ENCODE peak calls at places on chromosome 2, in seven cellular contexts. One of them, this sample, is unnamed.

GRCh38 chr2:127360242-127360641 is 27.5 kb downstream of the MAP3K2 start:
- DNase-seq in T47D: no peak
- DNase-seq in HCT116: no peak
- DNase-seq in K562: no peak
- DNase-seq in GM12878: no peak
- DNase-seq in HepG2: no peak
- DNase-seq in H1: no peak
- DNase-seq in this sample: no peak

GRCh38 chr2:151984424-151984823 is 114.4 kb downstream of the CACNB4 start:
- DNase-seq in T47D: no peak
- DNase-seq in HCT116: no peak
- DNase-seq in K562: no peak
- DNase-seq in GM12878: no peak
- DNase-seq in HepG2: no peak
- DNase-seq in H1: no peak
- DNase-seq in this sample: no peak

GRCh38 chr2:55431982-55432627 is 12.4 kb upstream of the CCDC88A start:
- DNase-seq in T47D: no peak
- DNase-seq in HCT116: peak; percentile 29
- DNase-seq in K562: no peak
- DNase-seq in GM12878: no peak
- DNase-seq in HepG2: peak; percentile 32
- DNase-seq in H1: no peak
- DNase-seq in this sample: peak; percentile 39

GRCh38 chr2:225173909-225174308 is 131.6 kb upstream of the DOCK10 start:
- DNase-seq in T47D: no peak
- DNase-seq in HCT116: no peak
- DNase-seq in K562: no peak
- DNase-seq in GM12878: no peak
- DNase-seq in HepG2: no peak
- DNase-seq in H1: no peak
- DNase-seq in this sample: no peak

GRCh38 chr2:201964631-201965206 is 68.9 kb upstream of the FZD7 start:
- DNase-seq in T47D: no peak
- DNase-seq in HCT116: no peak
- DNase-seq in K562: no peak
- DNase-seq in GM12878: no peak
- DNase-seq in HepG2: no peak
- DNase-seq in H1: no peak
- DNase-seq in this sample: no peak

GRCh38 chr2:39513641-39514094 is 76.6 kb upstream of the MAP4K3 start:
- DNase-seq in T47D: no peak
- DNase-seq in HCT116: peak; percentile 32
- DNase-seq in K562: peak; percentile 69
- DNase-seq in GM12878: peak; percentile 51
- DNase-seq in HepG2: peak; percentile 83
- DNase-seq in H1: no peak
- DNase-seq in this sample: peak; percentile 57

GRCh38 chr2:149994057-149994728 is 406.6 kb upstream of the MMADHC start:
- DNase-seq in T47D: no peak
- DNase-seq in HCT116: peak; percentile 73
- DNase-seq in K562: no peak
- DNase-seq in GM12878: no peak
- DNase-seq in HepG2: peak; percentile 12
- DNase-seq in H1: no peak
- DNase-seq in this sample: no peak

GRCh38 chr2:160908157-160908556 is 252.1 kb upstream of the TANK start:
- DNase-seq in T47D: no peak
- DNase-seq in HCT116: no peak
- DNase-seq in K562: no peak
- DNase-seq in GM12878: no peak
- DNase-seq in HepG2: no peak
- DNase-seq in H1: no peak
- DNase-seq in this sample: no peak

GRCh38 chr2:71882949-71883472 is 264.7 kb downstream of the CYP26B1 start:
- DNase-seq in T47D: no peak
- DNase-seq in HCT116: peak; percentile 21
- DNase-seq in K562: peak; percentile 93
- DNase-seq in GM12878: no peak
- DNase-seq in HepG2: peak; percentile 94
- DNase-seq in H1: no peak
- DNase-seq in this sample: peak; percentile 90

GRCh38 chr2:96664366-96664765 is 21.8 kb downstream of the FER1L5 start:
- DNase-seq in T47D: no peak
- DNase-seq in HCT116: no peak
- DNase-seq in K562: no peak
- DNase-seq in GM12878: no peak
- DNase-seq in HepG2: no peak
- DNase-seq in H1: no peak
- DNase-seq in this sample: no peak

GRCh38 chr2:83596592-83597339 is 862.3 kb downstream of the SUCLG1 start:
- DNase-seq in T47D: no peak
- DNase-seq in HCT116: no peak
- DNase-seq in K562: no peak
- DNase-seq in GM12878: no peak
- DNase-seq in HepG2: no peak
- DNase-seq in H1: no peak
- DNase-seq in this sample: no peak
- TF ChIP-seq JUND in T47D: no peak
- TF ChIP-seq JUND in HCT116: no peak
- TF ChIP-seq JUND in K562: no peak
- TF ChIP-seq JUND in GM12878: no peak
- TF ChIP-seq JUND in HepG2: no peak
- TF ChIP-seq JUND in H1: no peak
- TF ChIP-seq JUND in this sample: no peak

DNA sequence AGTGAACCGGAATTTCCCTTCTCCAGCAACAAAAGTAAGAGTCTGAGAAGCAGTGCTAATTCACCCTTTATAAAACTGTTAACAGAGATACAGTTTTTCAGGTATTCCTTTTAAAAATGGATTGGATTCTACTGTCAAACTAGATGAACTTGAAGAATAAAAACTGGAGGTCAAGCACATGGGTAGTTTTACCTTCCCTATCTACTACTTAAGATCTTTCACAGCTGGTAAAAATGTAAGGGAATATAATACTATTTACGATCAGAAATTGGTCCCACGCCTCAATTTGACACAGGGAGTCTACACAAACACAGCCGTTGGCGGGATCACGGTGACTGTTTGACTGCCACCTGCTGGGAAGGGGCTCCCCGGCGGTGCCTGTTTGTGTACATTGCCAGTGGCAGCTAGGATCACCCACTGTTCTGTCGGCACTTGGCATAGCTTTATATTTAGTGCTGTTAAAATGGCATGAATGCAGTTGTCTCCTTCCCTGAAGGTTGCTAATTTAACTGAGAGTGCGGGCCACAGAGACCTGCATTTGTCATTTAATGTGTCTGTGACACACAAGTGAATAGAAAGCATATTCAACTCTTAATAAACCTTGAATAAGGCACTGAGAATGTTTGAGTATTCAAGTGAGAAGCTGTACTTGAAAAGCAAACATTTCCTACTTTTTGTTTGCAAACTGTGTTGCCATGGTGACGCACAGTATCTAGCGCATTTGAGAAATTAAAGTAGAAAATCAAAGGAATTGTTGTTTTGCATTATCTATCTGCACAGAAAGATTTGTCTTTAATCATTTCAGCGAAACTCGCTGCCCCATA is 59.6 kb downstream of the ABCG8 start:
- DNase-seq in T47D: peak; percentile 8
- DNase-seq in HCT116: no peak
- DNase-seq in K562: peak; percentile 47
- DNase-seq in GM12878: no peak
- DNase-seq in HepG2: peak; percentile 22
- DNase-seq in H1: no peak
- DNase-seq in this sample: peak; percentile 39
- TF ChIP-seq JUND in T47D: no peak
- TF ChIP-seq JUND in HCT116: no peak
- TF ChIP-seq JUND in K562: no peak
- TF ChIP-seq JUND in GM12878: no peak
- TF ChIP-seq JUND in HepG2: no peak
- TF ChIP-seq JUND in H1: no peak
- TF ChIP-seq JUND in this sample: no peak

GRCh38 chr2:1704606-1705556 is 39.4 kb downstream of the PXDN start:
- DNase-seq in T47D: no peak
- DNase-seq in HCT116: no peak
- DNase-seq in K562: no peak
- DNase-seq in GM12878: no peak
- DNase-seq in HepG2: no peak
- DNase-seq in H1: no peak
- DNase-seq in this sample: peak; percentile 74
- TF ChIP-seq JUND in T47D: no peak
- TF ChIP-seq JUND in HCT116: no peak
- TF ChIP-seq JUND in K562: no peak
- TF ChIP-seq JUND in GM12878: no peak
- TF ChIP-seq JUND in HepG2: no peak
- TF ChIP-seq JUND in H1: no peak
- TF ChIP-seq JUND in this sample: no peak

GRCh38 chr2:62794791-62795190 is 89.3 kb downstream of the EHBP1 start:
- DNase-seq in T47D: no peak
- DNase-seq in HCT116: no peak
- DNase-seq in K562: no peak
- DNase-seq in GM12878: no peak
- DNase-seq in HepG2: peak; percentile 74
- DNase-seq in H1: no peak
- DNase-seq in this sample: no peak
- TF ChIP-seq JUND in T47D: no peak
- TF ChIP-seq JUND in HCT116: no peak
- TF ChIP-seq JUND in K562: no peak
- TF ChIP-seq JUND in GM12878: no peak
- TF ChIP-seq JUND in HepG2: no peak
- TF ChIP-seq JUND in H1: no peak
- TF ChIP-seq JUND in this sample: no peak